ENCODE peak calls at places on chromosomes 5 and 9, in five cellular contexts. A is AG20443, O is HS-5, S is AG09309, V is pancreas. W is an unnamed sample.

GRCh38 chr5:1881273-1881586 is 1.5 kb downstream of the IRX4 start:
- DNase-seq in V (no peak), A (no peak), S (no peak), O (no peak), W (no peak)

GRCh38 chr9:68552700-68553099 is 12.0 kb upstream of the TMEM252 start:
- DNase-seq in A (no peak), O (peak; percentile 28), S (no peak), V (no peak), W (no peak)

GRCh38 chr5:76104027-76104426 is 20.8 kb downstream of the SV2C start:
- DNase-seq in S (no peak), O (no peak), A (peak; percentile 21), V (peak; percentile 64), W (no peak)

GRCh38 chr5:107449369-107449768 is 221.4 kb downstream of the EFNA5 start:
- DNase-seq in V (no peak), A (no peak), S (no peak), O (no peak), W (no peak)

GRCh38 chr5:95664204-95664786 is 17.7 kb downstream of the RFESD start:
- DNase-seq in A (peak; percentile 31), O (no peak), S (no peak), V (no peak), W (no peak)

GRCh38 chr5:180070726-180071417 is 687 bp downstream of the RNF130 start:
- DNase-seq in O (no peak), A (peak; percentile 60), S (peak; percentile 23), V (no peak), W (peak; percentile 5)

GRCh38 chr9:107650321-107650720 is 160.8 kb upstream of the KLF4 start:
- DNase-seq in V (no peak), A (peak; percentile 80), S (peak; percentile 80), O (no peak), W (peak; percentile 37)

GRCh38 chr5:172445866-172446265 is 8.5 kb downstream of the SH3PXD2B start:
- DNase-seq in A (no peak), O (no peak), V (no peak), S (no peak), W (no peak)

GRCh38 chr9:70936536-70936935 is 184.9 kb downstream of the TRPM3 start:
- DNase-seq in V (no peak), A (no peak), S (no peak), O (no peak), W (no peak)

GRCh38 chr9:86939896-86940295 is 7.4 kb downstream of the GAS1 start:
- DNase-seq in S (no peak), O (no peak), A (no peak), V (no peak), W (no peak)

GRCh38 chr5:62124266-62124665 is 181.7 kb upstream of the KIF2A start:
- DNase-seq in A (no peak), S (no peak), V (no peak), O (no peak), W (no peak)

GRCh38 chr9:130262061-130262745 is 3.4 kb upstream of the HMCN2 start:
- DNase-seq in V (no peak), S (no peak), O (no peak), A (peak; percentile 4), W (no peak)

GRCh38 chr5:32709789-32710334 is 1.3 kb upstream of the NPR3 start:
- DNase-seq in V (peak; percentile 73), A (peak; percentile 80), O (no peak), S (peak; percentile 32), W (no peak)

GRCh38 chr9:125839322-125839721 is 92.1 kb downstream of the PBX3 start:
- DNase-seq in S (no peak), V (no peak), O (no peak), A (no peak), W (no peak)

GRCh38 chr5:67093259-67093658 is 103.3 kb downstream of the CD180 start:
- DNase-seq in S (no peak), O (no peak), A (no peak), V (no peak), W (no peak)

GRCh38 chr5:121138952-121139351 is 674.9 kb downstream of the PRR16 start:
- DNase-seq in V (no peak), O (no peak), A (no peak), S (no peak), W (no peak)

GRCh38 chr5:59661306-59661705 is 232.2 kb downstream of the PDE4D start:
- DNase-seq in S (no peak), V (no peak), O (no peak), A (no peak), W (no peak)

GRCh38 chr9:128389395-128390149 is 18.4 kb downstream of the URM1 start:
- DNase-seq in O (no peak), A (no peak), S (no peak), V (no peak), W (no peak)

GRCh38 chr5:1312993-1313833 is 18.3 kb upstream of the TERT start:
- DNase-seq in S (no peak), V (no peak), O (no peak), A (no peak), W (no peak)

GRCh38 chr9:74463825-74464224 is 33.3 kb upstream of the RORB start:
- DNase-seq in V (no peak), O (no peak), S (no peak), A (no peak), W (no peak)

GRCh38 chr9:134029248-134030226 is 4.3 kb downstream of the BRD3OS start:
- DNase-seq in A (no peak), S (no peak), O (no peak), V (peak; percentile 47), W (no peak)

W was measured in AG04449.